ENCODE peak calls at places on chromosomes 3 and 15, in five cellular contexts. One of them, this sample, is unnamed.

GRCh38 chr3:147200545-147200944 is 205.8 kb downstream of the ZIC4 start:
- DNase-seq in glutamatergic neuron: no peak
- DNase-seq in WERI-Rb-1: no peak
- DNase-seq in astrocyte of the spinal cord: peak
- DNase-seq in AG04450: peak
- DNase-seq in this sample: no peak

GRCh38 chr3:145952541-145952940 is 208.4 kb downstream of the PLOD2 start:
- DNase-seq in glutamatergic neuron: no peak
- DNase-seq in WERI-Rb-1: no peak
- DNase-seq in astrocyte of the spinal cord: peak
- DNase-seq in AG04450: peak
- DNase-seq in this sample: no peak

GRCh38 chr15:34976073-34976472 is 6.5 kb upstream of the AQR start:
- DNase-seq in glutamatergic neuron: no peak
- DNase-seq in WERI-Rb-1: no peak
- DNase-seq in astrocyte of the spinal cord: no peak
- DNase-seq in AG04450: no peak
- DNase-seq in this sample: no peak

GRCh38 chr15:84982301-84982920 is 755 bp downstream of the PDE8A start:
- DNase-seq in glutamatergic neuron: peak
- DNase-seq in WERI-Rb-1: no peak
- DNase-seq in astrocyte of the spinal cord: no peak
- DNase-seq in AG04450: no peak
- DNase-seq in this sample: no peak

GRCh38 chr15:95141486-95141885 is 910.1 kb downstream of the MCTP2 start:
- DNase-seq in glutamatergic neuron: no peak
- DNase-seq in WERI-Rb-1: no peak
- DNase-seq in astrocyte of the spinal cord: peak
- DNase-seq in AG04450: no peak
- DNase-seq in this sample: no peak

GRCh38 chr15:96147267-96147666 is 183.2 kb upstream of the NR2F2 start:
- DNase-seq in glutamatergic neuron: no peak
- DNase-seq in WERI-Rb-1: no peak
- DNase-seq in astrocyte of the spinal cord: no peak
- DNase-seq in AG04450: no peak
- DNase-seq in this sample: no peak

GRCh38 chr15:43414196-43414595 is 43.3 kb downstream of the TUBGCP4 start:
- DNase-seq in glutamatergic neuron: no peak
- DNase-seq in WERI-Rb-1: no peak
- DNase-seq in astrocyte of the spinal cord: no peak
- DNase-seq in AG04450: no peak
- DNase-seq in this sample: no peak

GRCh38 chr15:80536231-80536630 is 132.0 kb downstream of the ARNT2 start:
- DNase-seq in glutamatergic neuron: no peak
- DNase-seq in WERI-Rb-1: no peak
- DNase-seq in astrocyte of the spinal cord: no peak
- DNase-seq in AG04450: no peak
- DNase-seq in this sample: no peak

GRCh38 chr15:72342385-72342784 is 22.4 kb upstream of the CELF6 start:
- DNase-seq in glutamatergic neuron: peak
- DNase-seq in WERI-Rb-1: peak
- DNase-seq in astrocyte of the spinal cord: no peak
- DNase-seq in AG04450: no peak
- DNase-seq in this sample: no peak

GRCh38 chr3:25471081-25471768 is 43.2 kb downstream of the RARB start:
- DNase-seq in glutamatergic neuron: no peak
- DNase-seq in WERI-Rb-1: no peak
- DNase-seq in astrocyte of the spinal cord: no peak
- DNase-seq in AG04450: no peak
- DNase-seq in this sample: no peak

GRCh38 chr15:67114846-67115521 is 49.6 kb downstream of the SMAD3 start:
- DNase-seq in glutamatergic neuron: no peak
- DNase-seq in WERI-Rb-1: no peak
- DNase-seq in astrocyte of the spinal cord: peak
- DNase-seq in AG04450: no peak
- DNase-seq in this sample: no peak

GRCh38 chr3:38283810-38284775 is 2.0 kb downstream of the SLC22A14 start:
- DNase-seq in glutamatergic neuron: no peak
- DNase-seq in WERI-Rb-1: no peak
- DNase-seq in astrocyte of the spinal cord: peak
- DNase-seq in AG04450: no peak
- DNase-seq in this sample: no peak

GRCh38 chr3:171396048-171396447 is 64.2 kb downstream of the TNIK start:
- DNase-seq in glutamatergic neuron: no peak
- DNase-seq in WERI-Rb-1: no peak
- DNase-seq in astrocyte of the spinal cord: peak
- DNase-seq in AG04450: no peak
- DNase-seq in this sample: no peak

GRCh38 chr3:59968510-59968909 is 918.7 kb upstream of the CFAP20DC start:
- DNase-seq in glutamatergic neuron: no peak
- DNase-seq in WERI-Rb-1: no peak
- DNase-seq in astrocyte of the spinal cord: no peak
- DNase-seq in AG04450: no peak
- DNase-seq in this sample: no peak

GRCh38 chr3:21392521-21392920 is 358.5 kb downstream of the ZNF385D start:
- DNase-seq in glutamatergic neuron: no peak
- DNase-seq in WERI-Rb-1: no peak
- DNase-seq in astrocyte of the spinal cord: no peak
- DNase-seq in AG04450: no peak
- DNase-seq in this sample: no peak

GRCh38 chr3:160564205-160564922 is 1.0 kb downstream of the KPNA4 start:
- DNase-seq in glutamatergic neuron: peak
- DNase-seq in WERI-Rb-1: peak
- DNase-seq in astrocyte of the spinal cord: no peak
- DNase-seq in AG04450: no peak
- DNase-seq in this sample: no peak

GRCh38 chr3:167372138-167372537 is 8.0 kb downstream of the ZBBX start:
- DNase-seq in glutamatergic neuron: no peak
- DNase-seq in WERI-Rb-1: no peak
- DNase-seq in astrocyte of the spinal cord: no peak
- DNase-seq in AG04450: no peak
- DNase-seq in this sample: no peak

GRCh38 chr15:35751421-35752133 is 205.6 kb upstream of the DPH6 start:
- DNase-seq in glutamatergic neuron: peak
- DNase-seq in WERI-Rb-1: peak
- DNase-seq in astrocyte of the spinal cord: peak
- DNase-seq in AG04450: peak
- DNase-seq in this sample: peak

GRCh38 chr3:105527538-105527937 is 160.8 kb downstream of the ALCAM start:
- DNase-seq in glutamatergic neuron: no peak
- DNase-seq in WERI-Rb-1: no peak
- DNase-seq in astrocyte of the spinal cord: no peak
- DNase-seq in AG04450: no peak
- DNase-seq in this sample: no peak

GRCh38 chr3:74027121-74027520 is 402.4 kb upstream of the PDZRN3 start:
- DNase-seq in glutamatergic neuron: no peak
- DNase-seq in WERI-Rb-1: no peak
- DNase-seq in astrocyte of the spinal cord: peak
- DNase-seq in AG04450: no peak
- DNase-seq in this sample: no peak

GRCh38 chr3:167350245-167350862 is 29.7 kb downstream of the ZBBX start:
- DNase-seq in glutamatergic neuron: no peak
- DNase-seq in WERI-Rb-1: peak
- DNase-seq in astrocyte of the spinal cord: peak
- DNase-seq in AG04450: no peak
- DNase-seq in this sample: no peak

GRCh38 chr15:69035205-69035917 is 20.9 kb downstream of the NOX5 start:
- DNase-seq in glutamatergic neuron: peak
- DNase-seq in WERI-Rb-1: peak
- DNase-seq in astrocyte of the spinal cord: no peak
- DNase-seq in AG04450: no peak
- DNase-seq in this sample: no peak

GRCh38 chr3:194685723-194686413 is at the start of gene FAM43A:
- DNase-seq in glutamatergic neuron: peak
- DNase-seq in WERI-Rb-1: peak
- DNase-seq in astrocyte of the spinal cord: peak
- DNase-seq in AG04450: peak
- DNase-seq in this sample: peak
- TF ChIP-seq CTCF in glutamatergic neuron: no peak
- TF ChIP-seq CTCF in WERI-Rb-1: no peak
- TF ChIP-seq CTCF in astrocyte of the spinal cord: peak
- TF ChIP-seq CTCF in AG04450: peak
- TF ChIP-seq CTCF in this sample: no peak

GRCh38 chr15:65517866-65518207 is 348 bp upstream of the DPP8 start:
- DNase-seq in glutamatergic neuron: no peak
- DNase-seq in WERI-Rb-1: no peak
- DNase-seq in astrocyte of the spinal cord: no peak
- DNase-seq in AG04450: no peak
- DNase-seq in this sample: no peak
- TF ChIP-seq CTCF in glutamatergic neuron: peak
- TF ChIP-seq CTCF in WERI-Rb-1: no peak
- TF ChIP-seq CTCF in astrocyte of the spinal cord: no peak
- TF ChIP-seq CTCF in AG04450: no peak
- TF ChIP-seq CTCF in this sample: no peak

DNA sequence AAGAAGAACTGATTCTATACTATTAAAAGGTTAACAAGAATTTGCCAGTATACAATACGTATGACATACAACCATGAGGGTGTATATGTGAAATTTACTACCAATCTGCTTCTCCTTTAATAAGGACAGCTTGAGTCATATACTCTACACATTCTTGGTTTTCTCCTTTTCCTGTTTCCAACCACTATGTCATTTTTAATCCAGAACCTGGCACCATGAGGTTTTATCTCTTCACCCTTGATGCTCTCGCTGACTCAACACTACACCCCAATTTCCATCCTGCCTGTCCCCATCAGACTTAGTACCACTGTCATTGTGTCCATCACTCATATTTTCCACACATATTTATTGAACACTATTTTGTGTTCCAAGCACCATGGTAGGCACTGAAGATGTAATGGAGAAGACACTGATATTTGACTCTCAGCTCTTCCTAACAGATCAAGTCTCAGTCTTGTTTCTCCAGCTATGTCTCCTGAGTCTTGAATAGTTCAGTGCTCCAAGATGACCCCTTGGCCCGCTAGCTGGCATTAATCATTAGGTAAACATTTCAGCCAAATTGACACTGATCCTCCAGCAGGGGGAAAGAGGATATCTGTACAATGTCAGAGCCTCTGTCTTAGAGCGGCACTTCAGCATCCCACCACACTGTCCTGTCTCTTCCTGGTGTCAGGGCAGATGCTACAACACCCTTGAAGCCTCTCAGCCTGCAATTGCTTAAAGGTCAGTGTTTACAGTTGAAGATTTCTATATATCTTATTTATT is 11.2 kb upstream of the COL8A1 start:
- DNase-seq in glutamatergic neuron: no peak
- DNase-seq in WERI-Rb-1: peak
- DNase-seq in astrocyte of the spinal cord: peak
- DNase-seq in AG04450: no peak
- DNase-seq in this sample: no peak
- TF ChIP-seq CTCF in glutamatergic neuron: peak
- TF ChIP-seq CTCF in WERI-Rb-1: peak
- TF ChIP-seq CTCF in astrocyte of the spinal cord: peak
- TF ChIP-seq CTCF in AG04450: peak
- TF ChIP-seq CTCF in this sample: no peak

GRCh38 chr3:157767602-157768001 is 264.4 kb upstream of the VEPH1 start:
- DNase-seq in glutamatergic neuron: no peak
- DNase-seq in WERI-Rb-1: no peak
- DNase-seq in astrocyte of the spinal cord: peak
- DNase-seq in AG04450: no peak
- DNase-seq in this sample: no peak

GRCh38 chr3:157769378-157769777 is 266.2 kb upstream of the VEPH1 start:
- DNase-seq in glutamatergic neuron: no peak
- DNase-seq in WERI-Rb-1: no peak
- DNase-seq in astrocyte of the spinal cord: no peak
- DNase-seq in AG04450: no peak
- DNase-seq in this sample: no peak

DNA sequence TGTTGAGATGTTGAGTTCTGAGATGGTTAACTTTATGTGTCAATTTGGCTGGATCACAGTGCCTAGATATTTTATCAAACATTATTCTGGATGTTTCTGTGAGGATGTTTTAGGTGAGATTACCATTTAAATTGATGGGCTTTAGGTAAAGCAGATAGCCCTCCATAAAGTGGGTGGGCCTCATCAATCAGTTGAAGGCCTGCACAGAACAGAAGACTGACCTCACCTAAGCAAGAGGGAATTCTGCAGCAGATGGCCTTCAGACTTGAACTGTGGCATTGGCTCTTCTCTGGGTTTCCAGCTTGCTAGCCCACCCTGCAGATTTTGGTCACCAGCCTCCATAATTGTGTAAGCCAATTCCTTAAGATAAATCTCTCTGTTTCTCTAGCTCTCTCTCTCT is 260.4 kb upstream of the VEPH1 start:
- DNase-seq in glutamatergic neuron: no peak
- DNase-seq in WERI-Rb-1: no peak
- DNase-seq in astrocyte of the spinal cord: no peak
- DNase-seq in AG04450: no peak
- DNase-seq in this sample: no peak
- TF ChIP-seq CTCF in glutamatergic neuron: no peak
- TF ChIP-seq CTCF in WERI-Rb-1: no peak
- TF ChIP-seq CTCF in astrocyte of the spinal cord: no peak
- TF ChIP-seq CTCF in AG04450: no peak
- TF ChIP-seq CTCF in this sample: no peak